ENCODE peak calls at places on chromosomes 16 and 17, in five cellular contexts. O, Z, E, H and P are unnamed samples.

GRCh38 chr16:53064179-53064578 is 9.4 kb downstream of the CHD9 start:
- DNase-seq in O (no peak), Z (no peak), E (no peak), H (no peak), P (no peak)

GRCh38 chr17:4852504-4853075 is 19.4 kb downstream of the MINK1 start:
- DNase-seq in O (no peak), Z (peak), E (no peak), H (no peak), P (no peak)

GRCh38 chr17:75853410-75853809 is 1.7 kb downstream of the WBP2 start:
- DNase-seq in O (no peak), Z (peak), E (no peak), H (no peak), P (no peak)

GRCh38 chr17:19405114-19405513 is 5.9 kb upstream of the RNF112 start:
- DNase-seq in O (no peak), Z (no peak), E (no peak), H (no peak), P (no peak)

GRCh38 chr16:24282129-24282528 is 26.0 kb downstream of the CACNG3 start:
- DNase-seq in O (no peak), Z (no peak), E (no peak), H (no peak), P (no peak)

GRCh38 chr17:4381690-4382671 is 15.5 kb upstream of the UBE2G1 start:
- DNase-seq in O (no peak), Z (no peak), E (no peak), H (no peak), P (no peak)

GRCh38 chr16:89565256-89565505 is 4.7 kb downstream of the RPL13 start:
- DNase-seq in O (no peak), Z (no peak), E (no peak), H (no peak), P (no peak)

GRCh38 chr17:78315355-78316114 is 44.3 kb downstream of the SOCS3 start:
- DNase-seq in O (no peak), Z (peak), E (peak), H (no peak), P (peak)

GRCh38 chr17:19248149-19248922 is 11.2 kb downstream of the EPN2 start:
- DNase-seq in O (no peak), Z (no peak), E (no peak), H (no peak), P (no peak)

GRCh38 chr16:12501727-12502457 is 301.8 kb downstream of the CPPED1 start:
- DNase-seq in O (no peak), Z (no peak), E (no peak), H (no peak), P (peak)

GRCh38 chr17:33469911-33470310 is 176.8 kb upstream of the ASIC2 start:
- DNase-seq in O (no peak), Z (peak), E (no peak), H (no peak), P (peak)

GRCh38 chr16:50266337-50267091 is at the start of gene ADCY7:
- DNase-seq in O (peak), Z (peak), E (peak), H (peak), P (peak)

GRCh38 chr16:54098247-54098646 is 188.3 kb downstream of the IRX3 start:
- DNase-seq in O (no peak), Z (no peak), E (no peak), H (no peak), P (no peak)

GRCh38 chr17:45221081-45221996 is at the start of gene FMNL1:
- DNase-seq in O (peak), Z (no peak), E (peak), H (peak), P (peak)

GRCh38 chr17:20155258-20156195 is 146.4 kb downstream of the SPECC1 start:
- DNase-seq in O (peak), Z (peak), E (peak), H (peak), P (peak)

GRCh38 chr16:56190903-56191806 is at the start of gene GNAO1:
- DNase-seq in O (peak), Z (peak), E (peak), H (peak), P (peak)

GRCh38 chr16:11262915-11263314 is 6.2 kb downstream of the TNP2 start:
- DNase-seq in O (no peak), Z (no peak), E (no peak), H (no peak), P (no peak)

GRCh38 chr16:4515611-4516233 is 22.9 kb downstream of the CDIP1 start:
- DNase-seq in O (no peak), Z (peak), E (peak), H (no peak), P (no peak)

GRCh38 chr16:9463461-9463860 is 372.0 kb downstream of the HAPSTR1 start:
- DNase-seq in O (no peak), Z (no peak), E (no peak), H (no peak), P (no peak)

GRCh38 chr16:10594312-10594950 is 14.0 kb upstream of the EMP2 start:
- DNase-seq in O (no peak), Z (no peak), E (no peak), H (no peak), P (peak)

GRCh38 chr17:60971515-60972369 is 294.1 kb downstream of the BCAS3 start:
- DNase-seq in O (no peak), Z (peak), E (peak), H (peak), P (no peak)

GRCh38 chr16:78506372-78507193 is 407.1 kb downstream of the WWOX start:
- DNase-seq in O (no peak), Z (no peak), E (no peak), H (no peak), P (no peak)

GRCh38 chr16:14485811-14486519 is 144.1 kb downstream of the PARN start:
- DNase-seq in O (no peak), Z (peak), E (no peak), H (no peak), P (no peak)
- TF ChIP-seq CTCF in O (no peak), Z (no peak), E (no peak), H (no peak), P (no peak)

DNA sequence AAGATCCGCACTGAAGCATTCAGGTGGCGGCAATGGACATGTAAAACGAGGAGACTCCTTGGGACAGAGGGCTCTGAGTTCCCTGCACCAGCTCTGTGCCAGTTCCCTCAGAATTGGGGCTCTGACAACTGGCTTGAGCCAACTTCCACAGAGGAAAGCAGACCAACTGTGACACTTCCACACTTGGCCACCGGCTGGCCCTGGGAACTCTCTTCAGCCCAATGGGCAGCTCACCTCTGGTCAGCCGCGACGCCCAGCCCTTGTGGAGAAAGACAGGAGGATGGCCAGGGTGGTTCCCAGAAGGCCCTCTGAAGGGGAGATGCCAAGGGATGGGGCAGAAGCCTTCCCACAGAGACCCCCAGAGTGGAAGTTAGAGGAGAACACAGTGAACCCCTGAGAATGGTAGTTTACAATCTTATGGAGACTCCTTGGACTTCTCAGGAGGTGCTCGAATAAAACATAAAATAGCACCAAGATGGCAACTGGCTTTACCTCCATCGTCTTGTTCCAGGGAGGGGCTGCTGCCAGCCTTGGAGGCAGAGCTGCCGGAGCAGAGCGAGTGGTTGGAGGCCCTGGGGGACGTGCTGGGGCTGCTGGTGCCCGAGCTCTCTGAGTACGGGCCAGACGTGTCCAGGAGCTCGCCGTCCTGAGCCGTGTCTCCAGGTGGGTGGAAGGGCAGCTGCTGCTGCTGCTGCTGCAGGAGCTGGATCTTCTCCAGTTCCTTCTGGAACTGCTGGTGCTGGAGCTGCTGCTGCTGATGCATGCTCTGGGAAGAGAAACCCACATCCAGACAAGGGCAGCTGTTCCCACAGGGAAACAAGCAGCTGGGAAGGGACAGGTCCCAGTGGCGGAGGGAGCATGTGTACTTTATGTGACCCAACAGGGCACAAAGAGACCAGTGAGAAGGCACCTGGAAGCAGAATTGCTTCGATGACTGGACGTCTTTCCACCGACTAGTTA is 35.0 kb upstream of the ICAM2 start:
- DNase-seq in O (no peak), Z (no peak), E (no peak), H (no peak), P (no peak)
- TF ChIP-seq CTCF in O (no peak), Z (no peak), E (no peak), H (no peak), P (no peak)

DNA sequence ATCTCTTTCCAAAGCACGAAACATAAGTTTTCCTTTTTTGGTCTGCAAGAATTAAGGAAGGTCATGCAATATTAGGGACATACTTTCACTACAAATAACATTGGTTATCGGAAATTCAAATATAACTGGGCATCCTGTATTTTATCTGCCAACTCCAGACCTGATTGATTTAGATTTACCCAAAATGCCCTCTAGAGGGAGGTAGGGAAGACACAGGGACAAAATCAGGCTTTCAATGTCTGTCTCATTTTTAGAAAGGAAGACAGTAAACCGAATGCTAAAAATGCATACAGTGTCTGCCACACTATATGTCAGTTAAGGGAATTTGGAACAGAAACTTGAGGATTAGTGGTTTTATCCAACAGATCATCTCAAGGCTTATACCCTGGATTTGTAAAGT is 161.7 kb upstream of the SOX9 start:
- DNase-seq in O (no peak), Z (peak), E (no peak), H (peak), P (no peak)
- TF ChIP-seq CTCF in O (peak), Z (peak), E (no peak), H (peak), P (peak)

GRCh38 chr16:27080870-27081269 is 14.1 kb downstream of the C16orf82 start:
- DNase-seq in O (no peak), Z (no peak), E (no peak), H (peak), P (no peak)
- TF ChIP-seq CTCF in O (peak), Z (peak), E (peak), H (peak), P (no peak)

GRCh38 chr17:685006-685405 is 29.6 kb downstream of the VPS53 start:
- DNase-seq in O (no peak), Z (no peak), E (no peak), H (no peak), P (no peak)

GRCh38 chr17:691423-691822 is 23.2 kb downstream of the VPS53 start:
- DNase-seq in O (no peak), Z (peak), E (no peak), H (no peak), P (no peak)

GRCh38 chr17:689556-690247 is 24.9 kb downstream of the VPS53 start:
- DNase-seq in O (no peak), Z (no peak), E (no peak), H (no peak), P (no peak)

GRCh38 chr17:690346-690745 is 24.3 kb downstream of the VPS53 start:
- DNase-seq in O (no peak), Z (no peak), E (no peak), H (no peak), P (no peak)

GRCh38 chr17:688100-688989 is 26.3 kb downstream of the VPS53 start:
- DNase-seq in O (no peak), Z (peak), E (no peak), H (peak), P (no peak)
- TF ChIP-seq CTCF in O (peak), Z (peak), E (no peak), H (peak), P (peak)

GRCh38 chr17:28379814-28380571 is 8.5 kb downstream of the SARM1 start:
- DNase-seq in O (no peak), Z (peak), E (no peak), H (no peak), P (no peak)

GRCh38 chr17:28380572-28380907 is 9.0 kb downstream of the SARM1 start:
- DNase-seq in O (no peak), Z (no peak), E (no peak), H (no peak), P (no peak)

GRCh38 chr17:28384281-28385036 is 13.0 kb downstream of the SARM1 start:
- DNase-seq in O (peak), Z (no peak), E (peak), H (peak), P (peak)

GRCh38 chr17:28385037-28385797 is 13.7 kb downstream of the SARM1 start:
- DNase-seq in O (peak), Z (no peak), E (no peak), H (peak), P (peak)

DNA sequence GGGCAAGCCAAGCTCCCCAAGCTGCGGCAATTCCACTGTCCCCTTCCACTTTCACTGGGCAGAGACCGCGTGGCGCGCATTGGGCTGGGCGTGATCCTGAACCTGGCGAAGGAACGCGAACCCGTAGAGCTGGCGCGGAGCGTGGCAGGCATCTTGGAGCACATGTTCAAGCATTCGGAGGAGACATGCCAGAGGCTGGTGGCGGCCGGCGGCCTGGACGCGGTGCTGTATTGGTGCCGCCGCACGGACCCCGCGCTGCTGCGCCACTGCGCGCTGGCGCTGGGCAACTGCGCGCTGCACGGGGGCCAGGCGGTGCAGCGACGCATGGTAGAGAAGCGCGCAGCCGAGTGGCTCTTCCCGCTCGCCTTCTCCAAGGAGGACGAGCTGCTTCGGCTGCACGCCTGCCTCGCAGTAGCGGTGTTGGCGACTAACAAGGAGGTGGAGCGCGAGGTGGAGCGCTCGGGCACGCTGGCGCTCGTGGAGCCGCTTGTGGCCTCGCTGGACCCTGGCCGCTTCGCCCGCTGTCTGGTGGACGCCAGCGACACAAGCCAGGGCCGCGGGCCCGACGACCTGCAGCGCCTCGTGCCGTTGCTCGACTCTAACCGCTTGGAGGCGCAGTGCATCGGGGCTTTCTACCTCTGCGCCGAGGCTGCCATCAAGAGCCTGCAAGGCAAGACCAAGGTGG is 9.8 kb downstream of the SARM1 start:
- DNase-seq in O (peak), Z (no peak), E (peak), H (peak), P (no peak)
- TF ChIP-seq CTCF in O (peak), Z (no peak), E (no peak), H (peak), P (peak)

GRCh38 chr16:82630219-82630618 is 3.5 kb downstream of the CDH13 start:
- DNase-seq in O (no peak), Z (no peak), E (no peak), H (no peak), P (no peak)

GRCh38 chr16:82629441-82630027 is 2.8 kb downstream of the CDH13 start:
- DNase-seq in O (no peak), Z (peak), E (no peak), H (peak), P (no peak)

GRCh38 chr16:82628741-82629140 is 2.0 kb downstream of the CDH13 start:
- DNase-seq in O (no peak), Z (no peak), E (no peak), H (no peak), P (no peak)

GRCh38 chr16:82631701-82632685 is 5.2 kb downstream of the CDH13 start:
- DNase-seq in O (no peak), Z (no peak), E (no peak), H (peak), P (no peak)

DNA sequence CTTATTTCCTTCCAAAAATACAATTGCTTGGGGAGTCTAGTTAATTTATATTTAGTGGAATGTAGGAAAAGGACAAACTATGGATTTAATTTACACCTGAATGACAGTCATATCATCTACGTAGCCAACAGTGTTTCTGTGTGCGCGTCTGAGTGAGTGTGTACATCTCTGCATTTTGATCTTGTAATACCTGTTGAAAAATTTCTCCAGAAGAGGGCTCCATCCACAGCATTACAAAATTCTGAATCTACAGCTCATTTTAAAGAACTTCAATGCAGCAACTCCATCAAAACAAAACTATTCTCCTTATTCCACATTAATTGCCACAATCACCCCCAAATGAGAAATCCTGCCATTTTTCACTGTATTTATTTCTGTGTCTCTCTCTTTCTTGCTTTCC is 3.9 kb downstream of the CDH13 start:
- DNase-seq in O (no peak), Z (peak), E (no peak), H (no peak), P (no peak)
- TF ChIP-seq CTCF in O (peak), Z (peak), E (peak), H (no peak), P (no peak)

GRCh38 chr17:42405963-42406495 is 17.0 kb downstream of the CAVIN1 start:
- DNase-seq in O (peak), Z (peak), E (peak), H (peak), P (peak)
- TF ChIP-seq CTCF in O (peak), Z (peak), E (peak), H (peak), P (peak)